ENCODE peak calls at places on chromosomes 12 and 14, in ten cellular contexts. F is neural crest cell; Z is CD4-positive, alpha-beta T cell; P is astrocyte of the spinal cord; A is colonic mucosa; K is right lobe of liver; B is CD8-positive, alpha-beta T cell; W is A549; Q is endothelial cell; X is heart right ventricle. M is an unnamed sample.

GRCh38 chr14:72553161-72553560 is 340.7 kb downstream of the DPF3 start:
- DNase-seq in F (no peak), Z (no peak), P (no peak), A (no peak), K (no peak), B (no peak), W (no peak), Q (no peak), X (no peak), M (no peak)

GRCh38 chr12:98388126-98388525 is 127.3 kb upstream of the TMPO start:
- DNase-seq in F (no peak), Z (no peak), P (no peak), A (no peak), K (no peak), B (no peak), W (no peak), Q (no peak), X (no peak), M (no peak)

GRCh38 chr12:130587966-130588365 is 128.1 kb downstream of the RIMBP2 start:
- DNase-seq in F (no peak), Z (no peak), P (no peak), A (no peak), K (no peak), B (no peak), W (no peak), Q (no peak), X (no peak), M (no peak)

GRCh38 chr12:124737772-124738635 is 125.7 kb downstream of the SCARB1 start:
- DNase-seq in F (no peak), Z (no peak), P (no peak), A (no peak), K (no peak), B (no peak), W (no peak), Q (no peak), X (no peak), M (no peak)

GRCh38 chr12:45725631-45726593 is 3.6 kb upstream of the ARID2 start:
- DNase-seq in F (peak; percentile 12), Z (peak; percentile 23), P (peak; percentile 62), A (peak; percentile 58), K (no peak), B (peak; percentile 30), W (peak; percentile 46), Q (peak; percentile 8), X (peak; percentile 36), M (no peak)

GRCh38 chr12:116975779-116976393 is 65.1 kb downstream of the FBXW8 start:
- DNase-seq in F (no peak), Z (no peak), P (peak; percentile 20), A (no peak), K (no peak), B (no peak), W (no peak), Q (no peak), X (no peak), M (no peak)

GRCh38 chr12:4273651-4274395 is at the start of gene CCND2:
- DNase-seq in F (peak; percentile 76), Z (peak; percentile 64), P (peak; percentile 42), A (peak; percentile 93), K (peak; percentile 73), B (peak; percentile 73), W (peak; percentile 53), Q (peak; percentile 66), X (peak; percentile 94), M (peak; percentile 82)

GRCh38 chr12:122669397-122670070 is 33.6 kb downstream of the HCAR2 start:
- DNase-seq in F (no peak), Z (no peak), P (peak; percentile 50), A (no peak), K (no peak), B (no peak), W (no peak), Q (no peak), X (no peak), M (no peak)

GRCh38 chr14:54169254-54169924 is 212.8 kb upstream of the BMP4 start:
- DNase-seq in F (no peak), Z (no peak), P (peak; percentile 33), A (no peak), K (no peak), B (no peak), W (no peak), Q (no peak), X (no peak), M (no peak)

GRCh38 chr12:24911284-24911791 is 37.6 kb downstream of the BCAT1 start:
- DNase-seq in F (no peak), Z (no peak), P (peak; percentile 82), A (no peak), K (no peak), B (no peak), W (no peak), Q (no peak), X (no peak), M (peak; percentile 84)

GRCh38 chr12:47813491-47814196 is 6.1 kb downstream of the HDAC7 start:
- DNase-seq in F (no peak), Z (no peak), P (no peak), A (no peak), K (peak; percentile 55), B (no peak), W (peak; percentile 58), Q (no peak), X (peak; percentile 61), M (no peak)

GRCh38 chr12:73892181-73892580 is 645.5 kb upstream of the ATXN7L3B start:
- DNase-seq in F (no peak), Z (no peak), P (peak; percentile 48), A (no peak), K (no peak), B (no peak), W (no peak), Q (no peak), X (no peak), M (no peak)

GRCh38 chr14:73787760-73788508 is 63.7 kb upstream of the PTGR2 start:
- DNase-seq in F (no peak), Z (no peak), P (peak; percentile 53), A (no peak), K (peak; percentile 9), B (no peak), W (no peak), Q (no peak), X (no peak), M (no peak)

GRCh38 chr14:63671987-63672386 is 30.3 kb upstream of the WDR89 start:
- DNase-seq in F (no peak), Z (no peak), P (no peak), A (no peak), K (no peak), B (no peak), W (no peak), Q (no peak), X (no peak), M (peak; percentile 40)

GRCh38 chr14:78029471-78030372 is 140.5 kb upstream of the NRXN3 start:
- DNase-seq in F (no peak), Z (no peak), P (no peak), A (no peak), K (no peak), B (no peak), W (no peak), Q (no peak), X (no peak), M (peak; percentile 42)
- TF ChIP-seq CTCF in F (peak; percentile 26), Z (no peak), P (peak; percentile 27), A (no peak), K (no peak), B (no peak), W (no peak), Q (no peak), X (no peak), M (no peak)

GRCh38 chr12:14408208-14408607 is 42.7 kb downstream of the ATF7IP start:
- DNase-seq in F (no peak), Z (no peak), P (peak; percentile 54), A (no peak), K (no peak), B (no peak), W (no peak), Q (no peak), X (no peak), M (no peak)
- TF ChIP-seq CTCF in F (no peak), Z (no peak), P (no peak), A (no peak), K (no peak), B (no peak), W (no peak), Q (no peak), X (no peak), M (no peak)

GRCh38 chr12:110102255-110102654 is 21.9 kb upstream of the IFT81 start:
- DNase-seq in F (peak; percentile 36), Z (no peak), P (peak; percentile 72), A (peak; percentile 50), K (peak; percentile 42), B (peak; percentile 19), W (peak; percentile 97), Q (peak; percentile 38), X (no peak), M (no peak)
- TF ChIP-seq CTCF in F (peak; percentile 45), Z (no peak), P (peak; percentile 56), A (no peak), K (peak; percentile 26), B (no peak), W (peak; percentile 40), Q (peak; percentile 14), X (no peak), M (peak; percentile 44)

GRCh38 chr12:26295001-26295400 is 99.6 kb downstream of the SSPN start:
- DNase-seq in F (no peak), Z (no peak), P (no peak), A (no peak), K (no peak), B (no peak), W (no peak), Q (no peak), X (no peak), M (no peak)

GRCh38 chr12:26304273-26304672 is 108.9 kb downstream of the SSPN start:
- DNase-seq in F (no peak), Z (no peak), P (no peak), A (no peak), K (no peak), B (no peak), W (no peak), Q (no peak), X (no peak), M (no peak)

GRCh38 chr12:26303418-26303817 is 108.0 kb downstream of the SSPN start:
- DNase-seq in F (no peak), Z (no peak), P (no peak), A (no peak), K (no peak), B (no peak), W (no peak), Q (no peak), X (no peak), M (no peak)

GRCh38 chr12:26297386-26298070 is 102.2 kb downstream of the SSPN start:
- DNase-seq in F (no peak), Z (no peak), P (no peak), A (no peak), K (no peak), B (no peak), W (no peak), Q (no peak), X (peak; percentile 32), M (no peak)

DNA sequence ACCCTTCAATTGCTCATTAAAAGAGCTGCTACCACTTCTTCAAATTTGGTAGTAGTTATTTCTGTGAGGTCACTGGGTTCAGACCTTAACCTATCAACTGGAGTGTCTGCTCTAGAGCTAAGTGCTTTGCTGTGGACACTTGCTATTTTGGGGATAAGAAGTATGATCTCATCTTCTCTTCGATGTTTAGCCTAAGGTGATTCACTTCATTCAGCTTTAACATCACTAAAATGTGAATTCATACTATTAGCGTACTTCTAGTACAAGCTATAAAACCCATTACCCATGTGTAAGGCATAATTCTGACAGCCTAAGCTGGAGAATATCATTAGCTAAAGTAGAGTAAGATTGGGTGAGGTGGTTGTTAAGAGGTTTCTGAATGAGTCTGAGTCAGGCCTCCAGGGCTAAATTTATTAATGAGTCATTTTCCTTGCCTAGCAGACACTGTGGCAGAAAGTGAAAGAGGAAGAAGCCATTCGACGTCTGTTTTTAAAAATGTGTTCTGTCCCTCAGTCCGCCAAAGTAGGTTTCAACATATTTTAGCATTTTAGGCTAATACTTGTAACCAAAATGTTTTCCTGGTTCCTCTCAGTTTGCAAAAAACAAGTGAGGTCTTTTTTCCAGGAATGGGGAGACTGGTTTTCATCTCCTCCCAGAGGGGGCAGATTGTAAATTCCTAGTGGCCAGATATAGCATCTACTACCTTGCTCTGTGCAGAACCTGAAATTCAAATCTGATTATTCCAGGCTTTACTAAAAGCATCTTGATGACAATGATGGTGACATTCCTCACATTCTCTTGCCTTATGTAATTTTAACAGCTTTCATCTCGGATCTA is 103.6 kb downstream of the SSPN start:
- DNase-seq in F (no peak), Z (no peak), P (peak; percentile 89), A (no peak), K (no peak), B (no peak), W (peak; percentile 64), Q (no peak), X (peak; percentile 30), M (no peak)
- TF ChIP-seq CTCF in F (no peak), Z (no peak), P (peak; percentile 35), A (no peak), K (no peak), B (no peak), W (no peak), Q (no peak), X (no peak), M (peak; percentile 53)